ENCODE peak calls at places on chromosome 5, in six cellular contexts. One of them, this sample, is unnamed.

GRCh38 chr5:54761213-54761701 is 224.1 kb downstream of the ESM1 start:
- DNase-seq in sigmoid colon: peak; percentile 79
- DNase-seq in esophagus muscularis mucosa: peak; percentile 91
- DNase-seq in SK-N-SH: no peak
- DNase-seq in A549: peak; percentile 31
- DNase-seq in tibial nerve: peak; percentile 54
- DNase-seq in this sample: no peak

GRCh38 chr5:146962801-146963355 is 84.3 kb upstream of the PPP2R2B start:
- DNase-seq in sigmoid colon: no peak
- DNase-seq in esophagus muscularis mucosa: no peak
- DNase-seq in SK-N-SH: no peak
- DNase-seq in A549: peak; percentile 3
- DNase-seq in tibial nerve: no peak
- DNase-seq in this sample: no peak

GRCh38 chr5:160506006-160507004 is 84.7 kb downstream of the PTTG1 start:
- DNase-seq in sigmoid colon: peak; percentile 67
- DNase-seq in esophagus muscularis mucosa: no peak
- DNase-seq in SK-N-SH: peak; percentile 23
- DNase-seq in A549: no peak
- DNase-seq in tibial nerve: peak; percentile 28
- DNase-seq in this sample: no peak

GRCh38 chr5:14115323-14115895 is 27.7 kb upstream of the TRIO start:
- DNase-seq in sigmoid colon: no peak
- DNase-seq in esophagus muscularis mucosa: no peak
- DNase-seq in SK-N-SH: no peak
- DNase-seq in A549: no peak
- DNase-seq in tibial nerve: no peak
- DNase-seq in this sample: no peak

GRCh38 chr5:128426090-128426534 is 111.9 kb downstream of the FBN2 start:
- DNase-seq in sigmoid colon: no peak
- DNase-seq in esophagus muscularis mucosa: no peak
- DNase-seq in SK-N-SH: no peak
- DNase-seq in A549: no peak
- DNase-seq in tibial nerve: no peak
- DNase-seq in this sample: no peak

GRCh38 chr5:56279979-56280378 is 46.8 kb upstream of the ANKRD55 start:
- DNase-seq in sigmoid colon: no peak
- DNase-seq in esophagus muscularis mucosa: no peak
- DNase-seq in SK-N-SH: no peak
- DNase-seq in A549: peak; percentile 53
- DNase-seq in tibial nerve: no peak
- DNase-seq in this sample: no peak

GRCh38 chr5:151072234-151073025 is 8.4 kb downstream of the TNIP1 start:
- DNase-seq in sigmoid colon: no peak
- DNase-seq in esophagus muscularis mucosa: no peak
- DNase-seq in SK-N-SH: no peak
- DNase-seq in A549: peak; percentile 79
- DNase-seq in tibial nerve: no peak
- DNase-seq in this sample: no peak

GRCh38 chr5:174903333-174903732 is 179.0 kb downstream of the MSX2 start:
- DNase-seq in sigmoid colon: no peak
- DNase-seq in esophagus muscularis mucosa: no peak
- DNase-seq in SK-N-SH: no peak
- DNase-seq in A549: peak; percentile 20
- DNase-seq in tibial nerve: no peak
- DNase-seq in this sample: no peak

GRCh38 chr5:14627270-14627669 is 37.2 kb upstream of the OTULIN start:
- DNase-seq in sigmoid colon: no peak
- DNase-seq in esophagus muscularis mucosa: no peak
- DNase-seq in SK-N-SH: no peak
- DNase-seq in A549: no peak
- DNase-seq in tibial nerve: no peak
- DNase-seq in this sample: no peak

GRCh38 chr5:94249430-94249829 is 369.0 kb downstream of the KIAA0825 start:
- DNase-seq in sigmoid colon: no peak
- DNase-seq in esophagus muscularis mucosa: no peak
- DNase-seq in SK-N-SH: no peak
- DNase-seq in A549: no peak
- DNase-seq in tibial nerve: no peak
- DNase-seq in this sample: no peak

GRCh38 chr5:104088876-104089778 is 526.5 kb upstream of the NUDT12 start:
- DNase-seq in sigmoid colon: no peak
- DNase-seq in esophagus muscularis mucosa: peak; percentile 57
- DNase-seq in SK-N-SH: no peak
- DNase-seq in A549: no peak
- DNase-seq in tibial nerve: no peak
- DNase-seq in this sample: no peak

GRCh38 chr5:88688981-88689661 is 193.9 kb downstream of the MEF2C start:
- DNase-seq in sigmoid colon: no peak
- DNase-seq in esophagus muscularis mucosa: no peak
- DNase-seq in SK-N-SH: no peak
- DNase-seq in A549: no peak
- DNase-seq in tibial nerve: no peak
- DNase-seq in this sample: no peak

GRCh38 chr5:151171521-151171920 is 13.9 kb upstream of the ANXA6 start:
- DNase-seq in sigmoid colon: peak; percentile 37
- DNase-seq in esophagus muscularis mucosa: no peak
- DNase-seq in SK-N-SH: no peak
- DNase-seq in A549: no peak
- DNase-seq in tibial nerve: no peak
- DNase-seq in this sample: no peak

GRCh38 chr5:158976035-158976434 is 123.7 kb downstream of the EBF1 start:
- DNase-seq in sigmoid colon: no peak
- DNase-seq in esophagus muscularis mucosa: no peak
- DNase-seq in SK-N-SH: no peak
- DNase-seq in A549: peak; percentile 33
- DNase-seq in tibial nerve: no peak
- DNase-seq in this sample: no peak

GRCh38 chr5:127442085-127442484 is 75.4 kb upstream of the PRRC1 start:
- DNase-seq in sigmoid colon: no peak
- DNase-seq in esophagus muscularis mucosa: no peak
- DNase-seq in SK-N-SH: peak; percentile 32
- DNase-seq in A549: peak; percentile 13
- DNase-seq in tibial nerve: no peak
- DNase-seq in this sample: no peak

GRCh38 chr5:56320686-56321085 is 87.6 kb upstream of the ANKRD55 start:
- DNase-seq in sigmoid colon: no peak
- DNase-seq in esophagus muscularis mucosa: no peak
- DNase-seq in SK-N-SH: no peak
- DNase-seq in A549: no peak
- DNase-seq in tibial nerve: no peak
- DNase-seq in this sample: no peak

GRCh38 chr5:124824637-124825158 is 78.3 kb upstream of the ZNF608 start:
- DNase-seq in sigmoid colon: no peak
- DNase-seq in esophagus muscularis mucosa: no peak
- DNase-seq in SK-N-SH: peak; percentile 46
- DNase-seq in A549: peak; percentile 28
- DNase-seq in tibial nerve: no peak
- DNase-seq in this sample: no peak

GRCh38 chr5:112921833-112922817 is at the start of gene REEP5:
- DNase-seq in sigmoid colon: peak; percentile 90
- DNase-seq in esophagus muscularis mucosa: peak; percentile 93
- DNase-seq in SK-N-SH: peak; percentile 96
- DNase-seq in A549: peak; percentile 81
- DNase-seq in tibial nerve: peak; percentile 56
- DNase-seq in this sample: peak; percentile 98
- TF ChIP-seq EP300 in sigmoid colon: no peak
- TF ChIP-seq EP300 in esophagus muscularis mucosa: no peak
- TF ChIP-seq EP300 in SK-N-SH: no peak
- TF ChIP-seq EP300 in A549: no peak
- TF ChIP-seq EP300 in tibial nerve: peak; percentile 87
- TF ChIP-seq EP300 in this sample: no peak

GRCh38 chr5:67043789-67044511 is 152.6 kb downstream of the CD180 start:
- DNase-seq in sigmoid colon: no peak
- DNase-seq in esophagus muscularis mucosa: no peak
- DNase-seq in SK-N-SH: no peak
- DNase-seq in A549: no peak
- DNase-seq in tibial nerve: no peak
- DNase-seq in this sample: no peak

GRCh38 chr5:67045816-67046740 is 150.5 kb downstream of the CD180 start:
- DNase-seq in sigmoid colon: no peak
- DNase-seq in esophagus muscularis mucosa: no peak
- DNase-seq in SK-N-SH: no peak
- DNase-seq in A549: no peak
- DNase-seq in tibial nerve: no peak
- DNase-seq in this sample: no peak

GRCh38 chr5:67047180-67047579 is 149.4 kb downstream of the CD180 start:
- DNase-seq in sigmoid colon: peak; percentile 78
- DNase-seq in esophagus muscularis mucosa: no peak
- DNase-seq in SK-N-SH: peak; percentile 54
- DNase-seq in A549: no peak
- DNase-seq in tibial nerve: no peak
- DNase-seq in this sample: no peak

GRCh38 chr5:67038817-67039603 is 157.6 kb downstream of the CD180 start:
- DNase-seq in sigmoid colon: no peak
- DNase-seq in esophagus muscularis mucosa: no peak
- DNase-seq in SK-N-SH: no peak
- DNase-seq in A549: peak; percentile 4
- DNase-seq in tibial nerve: no peak
- DNase-seq in this sample: no peak

DNA sequence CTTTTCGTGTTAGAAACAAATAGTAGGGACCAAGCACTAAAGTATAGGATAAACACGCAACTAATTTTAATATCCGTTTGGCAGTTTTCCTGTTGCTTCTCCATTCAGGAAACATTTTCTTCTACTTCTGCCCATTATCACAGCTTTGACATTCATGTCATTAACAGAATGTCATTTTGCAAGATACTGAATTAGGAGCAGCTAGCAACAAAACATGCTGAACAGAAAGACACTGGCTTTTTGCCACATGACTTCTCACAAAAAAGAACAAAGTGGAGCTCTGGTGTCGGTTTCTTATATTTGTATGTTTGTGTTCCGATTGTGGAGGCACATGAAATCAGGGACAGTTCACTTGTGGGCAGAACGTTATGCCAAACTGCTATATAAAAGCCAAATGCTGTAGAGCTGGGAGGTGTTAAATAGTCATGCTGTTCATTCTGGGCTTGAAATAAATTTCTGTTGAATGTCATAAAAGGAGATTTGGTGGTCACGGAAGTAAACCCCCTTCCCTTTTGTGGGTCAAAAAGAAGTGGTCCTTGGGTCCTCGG is 153.9 kb downstream of the CD180 start:
- DNase-seq in sigmoid colon: no peak
- DNase-seq in esophagus muscularis mucosa: no peak
- DNase-seq in SK-N-SH: no peak
- DNase-seq in A549: no peak
- DNase-seq in tibial nerve: no peak
- DNase-seq in this sample: no peak
- TF ChIP-seq EP300 in sigmoid colon: no peak
- TF ChIP-seq EP300 in esophagus muscularis mucosa: no peak
- TF ChIP-seq EP300 in SK-N-SH: no peak
- TF ChIP-seq EP300 in A549: no peak
- TF ChIP-seq EP300 in tibial nerve: no peak
- TF ChIP-seq EP300 in this sample: no peak

GRCh38 chr5:76524872-76525271 is 98.3 kb downstream of the F2RL2 start:
- DNase-seq in sigmoid colon: no peak
- DNase-seq in esophagus muscularis mucosa: no peak
- DNase-seq in SK-N-SH: no peak
- DNase-seq in A549: no peak
- DNase-seq in tibial nerve: no peak
- DNase-seq in this sample: no peak
- TF ChIP-seq EP300 in sigmoid colon: no peak
- TF ChIP-seq EP300 in esophagus muscularis mucosa: no peak
- TF ChIP-seq EP300 in SK-N-SH: no peak
- TF ChIP-seq EP300 in A549: no peak
- TF ChIP-seq EP300 in tibial nerve: no peak
- TF ChIP-seq EP300 in this sample: no peak

GRCh38 chr5:139749242-139749641 is 46.4 kb upstream of the PSD2 start:
- DNase-seq in sigmoid colon: no peak
- DNase-seq in esophagus muscularis mucosa: no peak
- DNase-seq in SK-N-SH: no peak
- DNase-seq in A549: no peak
- DNase-seq in tibial nerve: no peak
- DNase-seq in this sample: no peak

GRCh38 chr5:139748505-139748826 is 47.1 kb upstream of the PSD2 start:
- DNase-seq in sigmoid colon: no peak
- DNase-seq in esophagus muscularis mucosa: no peak
- DNase-seq in SK-N-SH: no peak
- DNase-seq in A549: no peak
- DNase-seq in tibial nerve: no peak
- DNase-seq in this sample: no peak

GRCh38 chr5:139746691-139747582 is 48.7 kb upstream of the PSD2 start:
- DNase-seq in sigmoid colon: peak; percentile 70
- DNase-seq in esophagus muscularis mucosa: no peak
- DNase-seq in SK-N-SH: peak; percentile 74
- DNase-seq in A549: no peak
- DNase-seq in tibial nerve: no peak
- DNase-seq in this sample: no peak

GRCh38 chr5:139745800-139746690 is 49.6 kb upstream of the PSD2 start:
- DNase-seq in sigmoid colon: peak; percentile 87
- DNase-seq in esophagus muscularis mucosa: peak; percentile 95
- DNase-seq in SK-N-SH: peak; percentile 85
- DNase-seq in A549: peak; percentile 77
- DNase-seq in tibial nerve: peak; percentile 63
- DNase-seq in this sample: peak; percentile 63

DNA sequence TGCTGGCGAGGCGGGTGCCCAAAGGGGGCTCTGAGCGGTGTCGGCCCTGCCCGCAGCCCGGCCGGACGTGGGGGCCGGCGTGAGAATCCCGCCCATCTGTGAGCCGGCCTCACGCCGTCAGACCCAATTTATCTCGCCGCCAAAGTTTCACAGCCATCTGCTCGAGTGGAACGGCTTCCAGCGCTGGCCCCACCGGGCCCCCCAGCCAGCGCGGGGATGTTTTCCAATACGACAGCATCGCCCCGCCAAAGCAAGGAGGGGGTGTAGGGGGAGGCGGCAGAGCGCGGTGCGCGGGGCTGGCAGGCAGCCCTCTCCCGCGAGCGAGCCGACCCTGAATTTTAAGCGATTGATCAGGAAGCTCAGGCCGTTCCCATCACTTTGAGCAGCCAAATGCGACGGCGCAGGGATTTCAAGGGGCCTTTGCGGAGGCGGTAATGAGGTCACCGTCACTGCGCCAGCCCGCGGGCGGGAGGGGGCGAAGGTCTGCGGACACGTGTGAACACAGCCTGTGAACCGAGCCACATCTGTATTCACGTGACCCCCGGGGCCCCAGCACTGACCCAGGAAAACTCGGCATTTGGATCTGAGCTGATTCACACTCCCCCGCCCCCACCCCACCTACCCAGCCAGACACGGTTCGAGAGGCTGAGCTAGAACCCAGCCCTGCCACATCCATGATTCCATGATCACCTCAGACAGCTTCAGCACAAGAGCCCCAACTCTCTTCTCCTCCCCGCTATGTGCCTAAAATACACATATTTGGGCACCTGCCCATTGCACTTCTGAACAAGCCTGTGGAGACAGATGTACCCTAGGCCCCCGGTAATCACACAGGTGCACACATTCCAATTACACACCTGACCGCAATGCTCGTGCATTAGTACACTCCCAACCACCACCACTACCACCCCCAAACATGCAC is 47.8 kb upstream of the PSD2 start:
- DNase-seq in sigmoid colon: peak; percentile 80
- DNase-seq in esophagus muscularis mucosa: no peak
- DNase-seq in SK-N-SH: peak; percentile 76
- DNase-seq in A549: no peak
- DNase-seq in tibial nerve: peak; percentile 32
- DNase-seq in this sample: peak; percentile 36
- TF ChIP-seq EP300 in sigmoid colon: no peak
- TF ChIP-seq EP300 in esophagus muscularis mucosa: no peak
- TF ChIP-seq EP300 in SK-N-SH: no peak
- TF ChIP-seq EP300 in A549: no peak
- TF ChIP-seq EP300 in tibial nerve: peak; percentile 65
- TF ChIP-seq EP300 in this sample: no peak